ENCODE peak calls at places on chromosome 14, in four cellular contexts. One of them, this sample, is unnamed.

GRCh38 chr14:51912112-51912786 is 51.8 kb downstream of the GNG2 start:
- DNase-seq in ovary: no peak
- DNase-seq in heart left ventricle: no peak
- DNase-seq in fibroblast of lung: no peak
- DNase-seq in this sample: no peak

GRCh38 chr14:47744155-47744554 is 68.8 kb upstream of the MDGA2 start:
- DNase-seq in ovary: no peak
- DNase-seq in heart left ventricle: no peak
- DNase-seq in fibroblast of lung: no peak
- DNase-seq in this sample: no peak

GRCh38 chr14:74029136-74029535 is 10.0 kb downstream of the BBOF1 start:
- DNase-seq in ovary: no peak
- DNase-seq in heart left ventricle: no peak
- DNase-seq in fibroblast of lung: no peak
- DNase-seq in this sample: no peak

GRCh38 chr14:83988274-83988673 is 1541.7 kb upstream of the FLRT2 start:
- DNase-seq in ovary: no peak
- DNase-seq in heart left ventricle: no peak
- DNase-seq in fibroblast of lung: peak
- DNase-seq in this sample: no peak

GRCh38 chr14:22850944-22851790 is 14.8 kb downstream of the MMP14 start:
- DNase-seq in ovary: peak
- DNase-seq in heart left ventricle: peak
- DNase-seq in fibroblast of lung: peak
- DNase-seq in this sample: peak

GRCh38 chr14:50319721-50320120 is 7.6 kb downstream of the DMAC2L start:
- DNase-seq in ovary: no peak
- DNase-seq in heart left ventricle: no peak
- DNase-seq in fibroblast of lung: peak
- DNase-seq in this sample: no peak

GRCh38 chr14:23454445-23454856 is 15.1 kb upstream of the NGDN start:
- DNase-seq in ovary: no peak
- DNase-seq in heart left ventricle: no peak
- DNase-seq in fibroblast of lung: no peak
- DNase-seq in this sample: no peak

GRCh38 chr14:38016497-38016896 is 191.2 kb upstream of the SSTR1 start:
- DNase-seq in ovary: no peak
- DNase-seq in heart left ventricle: no peak
- DNase-seq in fibroblast of lung: no peak
- DNase-seq in this sample: no peak

GRCh38 chr14:102541771-102542170 is 32.2 kb upstream of the ANKRD9 start:
- DNase-seq in ovary: no peak
- DNase-seq in heart left ventricle: no peak
- DNase-seq in fibroblast of lung: no peak
- DNase-seq in this sample: no peak

GRCh38 chr14:72715215-72715909 is 178.5 kb downstream of the DPF3 start:
- DNase-seq in ovary: no peak
- DNase-seq in heart left ventricle: no peak
- DNase-seq in fibroblast of lung: peak
- DNase-seq in this sample: peak

GRCh38 chr14:55425091-55425490 is 13.5 kb upstream of the ATG14 start:
- DNase-seq in ovary: no peak
- DNase-seq in heart left ventricle: no peak
- DNase-seq in fibroblast of lung: no peak
- DNase-seq in this sample: no peak

GRCh38 chr14:99756796-99757195 is 36.4 kb upstream of the EML1 start:
- DNase-seq in ovary: peak
- DNase-seq in heart left ventricle: no peak
- DNase-seq in fibroblast of lung: no peak
- DNase-seq in this sample: no peak

GRCh38 chr14:24427537-24428508 is 1.6 kb downstream of the CBLN3 start:
- DNase-seq in ovary: peak
- DNase-seq in heart left ventricle: peak
- DNase-seq in fibroblast of lung: no peak
- DNase-seq in this sample: no peak

GRCh38 chr14:69005432-69006148 is 26.5 kb upstream of the ACTN1 start:
- DNase-seq in ovary: peak
- DNase-seq in heart left ventricle: peak
- DNase-seq in fibroblast of lung: peak
- DNase-seq in this sample: peak

GRCh38 chr14:30443368-30444007 is 115.5 kb upstream of the G2E3 start:
- DNase-seq in ovary: no peak
- DNase-seq in heart left ventricle: no peak
- DNase-seq in fibroblast of lung: peak
- DNase-seq in this sample: no peak

GRCh38 chr14:41606249-41607118 is at the start of gene LRFN5:
- DNase-seq in ovary: peak
- DNase-seq in heart left ventricle: peak
- DNase-seq in fibroblast of lung: peak
- DNase-seq in this sample: peak

GRCh38 chr14:74940956-74941565 is 14.3 kb downstream of the PGF start:
- DNase-seq in ovary: no peak
- DNase-seq in heart left ventricle: peak
- DNase-seq in fibroblast of lung: no peak
- DNase-seq in this sample: no peak

GRCh38 chr14:69693823-69694729 is 72.9 kb upstream of the SRSF5 start:
- DNase-seq in ovary: peak
- DNase-seq in heart left ventricle: no peak
- DNase-seq in fibroblast of lung: peak
- DNase-seq in this sample: no peak

GRCh38 chr14:67514650-67515385 is 18.3 kb upstream of the PLEKHH1 start:
- DNase-seq in ovary: peak
- DNase-seq in heart left ventricle: peak
- DNase-seq in fibroblast of lung: peak
- DNase-seq in this sample: peak

GRCh38 chr14:57022608-57023007 is 212.3 kb upstream of the OTX2 start:
- DNase-seq in ovary: no peak
- DNase-seq in heart left ventricle: no peak
- DNase-seq in fibroblast of lung: no peak
- DNase-seq in this sample: no peak

GRCh38 chr14:99769799-99770198 is 23.4 kb upstream of the EML1 start:
- DNase-seq in ovary: no peak
- DNase-seq in heart left ventricle: no peak
- DNase-seq in fibroblast of lung: no peak
- DNase-seq in this sample: no peak

GRCh38 chr14:73613046-73613383 is 698 bp downstream of the ACOT6 start:
- DNase-seq in ovary: no peak
- DNase-seq in heart left ventricle: no peak
- DNase-seq in fibroblast of lung: peak
- DNase-seq in this sample: no peak

GRCh38 chr14:102554835-102555819 is 37.3 kb upstream of the RCOR1 start:
- DNase-seq in ovary: peak
- DNase-seq in heart left ventricle: peak
- DNase-seq in fibroblast of lung: peak
- DNase-seq in this sample: peak

GRCh38 chr14:26602902-26603301 is 5.1 kb upstream of the NOVA1 start:
- DNase-seq in ovary: no peak
- DNase-seq in heart left ventricle: no peak
- DNase-seq in fibroblast of lung: no peak
- DNase-seq in this sample: no peak

GRCh38 chr14:77098470-77099353 is 654 bp downstream of the CIPC start:
- DNase-seq in ovary: peak
- DNase-seq in heart left ventricle: peak
- DNase-seq in fibroblast of lung: no peak
- DNase-seq in this sample: peak

GRCh38 chr14:73665130-73665529 is 20.3 kb downstream of the DNAL1 start:
- DNase-seq in ovary: no peak
- DNase-seq in heart left ventricle: no peak
- DNase-seq in fibroblast of lung: no peak
- DNase-seq in this sample: no peak

GRCh38 chr14:80536456-80536855 is 325.2 kb upstream of the DIO2 start:
- DNase-seq in ovary: no peak
- DNase-seq in heart left ventricle: no peak
- DNase-seq in fibroblast of lung: peak
- DNase-seq in this sample: no peak

GRCh38 chr14:22966783-22967269 is 9.9 kb upstream of the HAUS4 start:
- DNase-seq in ovary: no peak
- DNase-seq in heart left ventricle: no peak
- DNase-seq in fibroblast of lung: no peak
- DNase-seq in this sample: no peak

GRCh38 chr14:38862381-38862780 is 240.7 kb downstream of the SEC23A start:
- DNase-seq in ovary: no peak
- DNase-seq in heart left ventricle: no peak
- DNase-seq in fibroblast of lung: no peak
- DNase-seq in this sample: no peak

GRCh38 chr14:20662968-20663731 is 21.2 kb upstream of the RNASE4 start:
- DNase-seq in ovary: peak
- DNase-seq in heart left ventricle: peak
- DNase-seq in fibroblast of lung: peak
- DNase-seq in this sample: peak
- H3K4me3 ChIP-seq in ovary: peak
- H3K4me3 ChIP-seq in heart left ventricle: peak
- H3K4me3 ChIP-seq in fibroblast of lung: peak
- H3K4me3 ChIP-seq in this sample: peak

DNA sequence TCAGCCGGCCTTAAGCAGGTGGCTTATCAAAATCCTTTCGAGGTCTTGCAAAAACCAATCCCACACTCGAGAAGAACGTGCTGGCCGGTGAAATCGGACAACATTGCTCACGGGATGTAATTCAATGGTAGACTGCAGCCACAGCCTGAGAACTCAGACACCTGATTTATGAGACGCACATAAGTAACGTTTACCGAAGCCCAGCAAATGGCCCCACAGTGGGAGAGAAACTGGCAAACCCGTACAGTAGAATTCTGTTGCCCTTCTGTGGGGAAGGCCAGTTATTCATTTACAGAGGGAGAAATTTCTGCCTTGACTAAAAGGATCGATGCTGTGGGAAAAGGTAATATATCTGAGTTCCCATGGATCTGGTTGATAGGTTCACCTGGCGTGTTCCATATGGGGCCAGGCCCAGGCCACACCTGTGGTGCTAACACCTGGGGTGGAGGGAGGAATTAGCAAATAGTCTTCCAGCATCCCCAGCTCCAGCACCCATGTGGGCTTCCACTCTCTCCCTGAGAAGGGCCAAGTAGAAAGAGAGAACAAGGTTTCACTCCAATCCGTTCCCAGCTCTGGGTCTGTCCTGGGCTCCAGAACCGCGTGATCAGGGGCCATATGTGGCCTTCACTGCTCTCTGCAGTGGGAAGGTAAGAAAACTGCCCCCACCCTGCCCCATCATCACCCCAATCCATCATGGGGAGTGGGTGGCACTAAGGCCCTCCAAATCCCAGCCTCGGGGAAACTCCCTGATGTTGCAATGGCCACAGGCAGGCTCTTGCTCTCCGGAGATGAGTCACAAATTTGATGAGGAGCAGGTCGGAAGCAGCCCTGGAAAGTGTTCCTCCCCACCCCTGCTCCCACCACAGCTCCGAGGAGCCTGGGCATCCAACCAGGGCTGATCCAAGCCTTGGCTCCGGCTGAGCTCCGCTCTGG is 12.7 kb downstream of the BDKRB1 start:
- DNase-seq in ovary: peak
- DNase-seq in heart left ventricle: no peak
- DNase-seq in fibroblast of lung: peak
- DNase-seq in this sample: no peak
- H3K27ac ChIP-seq in ovary: no peak
- H3K27ac ChIP-seq in heart left ventricle: peak
- H3K27ac ChIP-seq in fibroblast of lung: peak
- H3K27ac ChIP-seq in this sample: no peak

DNA sequence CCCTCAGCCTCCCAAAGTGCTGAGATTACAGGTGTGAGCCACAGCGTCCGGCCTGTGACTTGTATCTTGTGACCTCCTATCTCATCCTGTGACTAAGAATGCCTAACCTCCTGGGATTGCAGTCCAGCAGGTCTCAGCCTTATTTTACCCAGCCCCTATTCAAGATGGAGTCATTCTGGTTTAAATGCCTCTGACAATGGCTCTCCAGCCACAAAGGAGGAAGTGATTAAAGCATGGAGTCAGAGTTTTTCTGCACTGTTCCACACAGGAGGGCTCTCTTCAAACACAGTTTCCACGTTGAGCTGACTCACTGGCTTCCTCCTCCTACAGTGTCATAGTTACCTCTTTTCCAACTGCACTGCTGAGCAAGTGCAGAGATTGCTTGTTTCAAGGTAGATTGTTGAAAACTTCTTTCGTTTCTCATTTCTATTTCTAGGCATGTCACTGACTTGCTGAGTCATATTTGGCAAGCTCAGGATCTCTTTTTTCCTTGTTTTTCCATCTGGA is 383.8 kb downstream of the PCNX1 start:
- DNase-seq in ovary: no peak
- DNase-seq in heart left ventricle: no peak
- DNase-seq in fibroblast of lung: peak
- DNase-seq in this sample: no peak
- TF ChIP-seq CTCF in ovary: no peak
- TF ChIP-seq CTCF in heart left ventricle: no peak
- TF ChIP-seq CTCF in fibroblast of lung: no peak
- TF ChIP-seq CTCF in this sample: no peak

GRCh38 chr14:100950024-100950423 is 46.5 kb upstream of the RTL1 start:
- DNase-seq in ovary: no peak
- DNase-seq in heart left ventricle: no peak
- DNase-seq in fibroblast of lung: peak
- DNase-seq in this sample: no peak
- H3K4me3 ChIP-seq in ovary: no peak
- H3K4me3 ChIP-seq in heart left ventricle: no peak
- H3K4me3 ChIP-seq in fibroblast of lung: no peak
- H3K4me3 ChIP-seq in this sample: no peak

GRCh38 chr14:89721991-89722390 is 232.5 kb downstream of the EFCAB11 start:
- DNase-seq in ovary: no peak
- DNase-seq in heart left ventricle: no peak
- DNase-seq in fibroblast of lung: peak
- DNase-seq in this sample: no peak

GRCh38 chr14:89721330-89721729 is 233.2 kb downstream of the EFCAB11 start:
- DNase-seq in ovary: no peak
- DNase-seq in heart left ventricle: no peak
- DNase-seq in fibroblast of lung: no peak
- DNase-seq in this sample: no peak

GRCh38 chr14:89720076-89720687 is 234.3 kb downstream of the EFCAB11 start:
- DNase-seq in ovary: no peak
- DNase-seq in heart left ventricle: no peak
- DNase-seq in fibroblast of lung: no peak
- DNase-seq in this sample: no peak

GRCh38 chr14:89720741-89721315 is 233.7 kb downstream of the EFCAB11 start:
- DNase-seq in ovary: no peak
- DNase-seq in heart left ventricle: peak
- DNase-seq in fibroblast of lung: no peak
- DNase-seq in this sample: peak

GRCh38 chr14:89723930-89724915 is 230.3 kb downstream of the EFCAB11 start:
- DNase-seq in ovary: no peak
- DNase-seq in heart left ventricle: no peak
- DNase-seq in fibroblast of lung: no peak
- DNase-seq in this sample: no peak
- H3K27ac ChIP-seq in ovary: no peak
- H3K27ac ChIP-seq in heart left ventricle: no peak
- H3K27ac ChIP-seq in fibroblast of lung: no peak
- H3K27ac ChIP-seq in this sample: no peak

GRCh38 chr14:104292084-104292970 is 153.9 kb downstream of the KIF26A start:
- DNase-seq in ovary: peak
- DNase-seq in heart left ventricle: peak
- DNase-seq in fibroblast of lung: no peak
- DNase-seq in this sample: no peak
- TF ChIP-seq CTCF in ovary: no peak
- TF ChIP-seq CTCF in heart left ventricle: no peak
- TF ChIP-seq CTCF in fibroblast of lung: no peak
- TF ChIP-seq CTCF in this sample: no peak